ENCODE peak calls at places on chromosome 11, in ten cellular contexts. C, L, J, V, S, N, Z, W, B and O are unnamed samples.

GRCh38 chr11:7439921-7440320 is 45.4 kb upstream of the OLFML1 start:
- DNase-seq in C (no peak), L (no peak), J (no peak), V (no peak), S (no peak), N (no peak), Z (no peak), W (no peak), B (no peak), O (no peak)

GRCh38 chr11:27701262-27702105 is 1.2 kb upstream of the BDNF start:
- DNase-seq in C (no peak), L (peak; percentile 30), J (peak; percentile 50), V (no peak), S (no peak), N (peak; percentile 9), Z (no peak), W (peak; percentile 70), B (no peak), O (no peak)

GRCh38 chr11:130414107-130415088 is 14.0 kb downstream of the ADAMTS8 start:
- DNase-seq in C (no peak), L (no peak), J (no peak), V (no peak), S (no peak), N (no peak), Z (no peak), W (no peak), B (no peak), O (no peak)

GRCh38 chr11:72685560-72686480 is 11.6 kb upstream of the PDE2A start:
- DNase-seq in C (no peak), L (peak; percentile 63), J (no peak), V (peak; percentile 28), S (no peak), N (peak; percentile 15), Z (no peak), W (peak; percentile 49), B (no peak), O (no peak)

GRCh38 chr11:114091791-114092397 is 32.4 kb downstream of the ZBTB16 start:
- DNase-seq in C (no peak), L (no peak), J (no peak), V (no peak), S (no peak), N (no peak), Z (no peak), W (no peak), B (no peak), O (no peak)

GRCh38 chr11:107957109-107957588 is 28.9 kb downstream of the RAB39A start:
- DNase-seq in C (no peak), L (no peak), J (no peak), V (no peak), S (no peak), N (no peak), Z (no peak), W (no peak), B (no peak), O (peak; percentile 1)

GRCh38 chr11:14075679-14076078 is 113.2 kb downstream of the SPON1 start:
- DNase-seq in C (no peak), L (no peak), J (no peak), V (no peak), S (no peak), N (no peak), Z (no peak), W (no peak), B (no peak), O (no peak)

GRCh38 chr11:17991799-17992433 is 20.9 kb downstream of the SERGEF start:
- DNase-seq in C (peak; percentile 34), L (peak; percentile 36), J (peak; percentile 55), V (peak; percentile 12), S (no peak), N (peak; percentile 73), Z (peak; percentile 34), W (peak; percentile 56), B (no peak), O (no peak)

GRCh38 chr11:112525844-112526590 is 265.4 kb upstream of the PLET1 start:
- DNase-seq in C (no peak), L (no peak), J (no peak), V (no peak), S (no peak), N (no peak), Z (no peak), W (no peak), B (no peak), O (no peak)

GRCh38 chr11:25910090-25910489 is 421.8 kb upstream of the ANO3 start:
- DNase-seq in C (peak; percentile 30), L (no peak), J (no peak), V (no peak), S (no peak), N (no peak), Z (no peak), W (no peak), B (no peak), O (no peak)

GRCh38 chr11:121687961-121688566 is 235.3 kb upstream of the SORL1-AS1 start:
- DNase-seq in C (no peak), L (no peak), J (no peak), V (no peak), S (no peak), N (no peak), Z (no peak), W (peak; percentile 43), B (no peak), O (no peak)

GRCh38 chr11:108233277-108233945 is 10.5 kb downstream of the ATM start:
- DNase-seq in C (no peak), L (no peak), J (no peak), V (no peak), S (no peak), N (no peak), Z (no peak), W (no peak), B (no peak), O (no peak)